ENCODE peak calls at places on chromosomes 1 and 21, in nine cellular contexts. B, Z, R, K, J, L, Q, P and W are unnamed samples.

GRCh38 chr1:41666991-41667631 is 182.6 kb upstream of the EDN2 start:
- DNase-seq in P (no peak), B (peak), L (no peak), J (no peak), Z (no peak), K (no peak), R (peak), Q (no peak), W (peak)

GRCh38 chr1:245086389-245086969 is 68.3 kb upstream of the KIF26B start:
- DNase-seq in R (no peak), Z (peak), P (no peak), Q (no peak), K (no peak), L (no peak), B (peak), J (no peak), W (no peak)

GRCh38 chr1:87196110-87196509 is 132.6 kb upstream of the LMO4 start:
- DNase-seq in K (no peak), L (no peak), Q (no peak), B (no peak), R (no peak), P (no peak), J (no peak), Z (no peak), W (no peak)

GRCh38 chr1:59018860-59019259 is 235.0 kb upstream of the JUN start:
- DNase-seq in Q (no peak), R (no peak), J (no peak), Z (no peak), K (no peak), L (peak), P (no peak), B (no peak), W (no peak)

GRCh38 chr21:39575778-39576177 is 37.0 kb upstream of the B3GALT5 start:
- DNase-seq in Q (no peak), P (no peak), Z (no peak), K (no peak), R (no peak), B (no peak), L (no peak), J (no peak), W (no peak)

GRCh38 chr1:206716519-206717236 is 32.0 kb downstream of the MAPKAPK2 start:
- DNase-seq in B (no peak), K (no peak), Z (no peak), Q (no peak), P (peak), L (no peak), R (no peak), J (no peak), W (no peak)

GRCh38 chr1:180232521-180233043 is 2.5 kb downstream of the LHX4 start:
- DNase-seq in R (no peak), Z (no peak), Q (no peak), L (no peak), K (no peak), J (no peak), B (no peak), P (no peak), W (no peak)

GRCh38 chr1:53899708-53900107 is 5.7 kb downstream of the DIO1 start:
- DNase-seq in P (no peak), B (no peak), R (no peak), L (no peak), J (no peak), K (no peak), Z (no peak), Q (no peak), W (no peak)

GRCh38 chr1:183760661-183761060 is 44.3 kb upstream of the RGL1 start:
- DNase-seq in B (no peak), P (no peak), K (no peak), J (no peak), Q (no peak), Z (peak), R (no peak), L (no peak), W (no peak)

GRCh38 chr1:2382621-2383361 is 8.6 kb downstream of the MORN1 start:
- DNase-seq in R (no peak), Q (peak), L (no peak), P (peak), Z (no peak), B (peak), K (no peak), J (peak), W (no peak)

GRCh38 chr1:115980998-115981993 is 5.0 kb downstream of the SLC22A15 start:
- DNase-seq in P (no peak), Q (no peak), J (peak), K (no peak), B (peak), L (peak), R (no peak), Z (no peak), W (no peak)